ENCODE peak calls at places on chromosomes 1 and 21, in six cellular contexts. G, U, O, F, I and N are unnamed samples.

GRCh38 chr1:17700981-17701870 is 53.9 kb upstream of the ACTL8 start:
- DNase-seq in G (no peak), U (no peak), O (no peak), F (no peak), I (no peak), N (no peak)

GRCh38 chr1:217027403-217028080 is 304.3 kb upstream of the ESRRG start:
- DNase-seq in G (no peak), U (no peak), O (no peak), F (peak; percentile 12), I (no peak), N (no peak)

GRCh38 chr1:154407866-154408777 is 3.0 kb downstream of the IL6R start:
- DNase-seq in G (peak; percentile 47), U (no peak), O (no peak), F (no peak), I (no peak), N (no peak)

GRCh38 chr1:14945132-14946010 is 208.2 kb upstream of the TMEM51 start:
- DNase-seq in G (peak; percentile 73), U (no peak), O (no peak), F (no peak), I (peak; percentile 30), N (no peak)

GRCh38 chr1:234645474-234645953 is 35.5 kb upstream of the IRF2BP2 start:
- DNase-seq in G (no peak), U (no peak), O (no peak), F (no peak), I (no peak), N (no peak)

GRCh38 chr1:77680173-77680572 is 2.3 kb downstream of the ZZZ3 start:
- DNase-seq in G (no peak), U (no peak), O (no peak), F (no peak), I (no peak), N (no peak)

GRCh38 chr1:222736972-222737371 is at the start of gene FAM177B:
- DNase-seq in G (no peak), U (no peak), O (no peak), F (no peak), I (no peak), N (no peak)

GRCh38 chr1:54623216-54624007 is at the start of gene FAM151A:
- DNase-seq in G (no peak), U (no peak), O (no peak), F (no peak), I (no peak), N (no peak)

GRCh38 chr1:109610609-109611307 is 8.7 kb downstream of the GNAT2 start:
- DNase-seq in G (no peak), U (no peak), O (no peak), F (no peak), I (no peak), N (no peak)

GRCh38 chr1:38758824-38759223 is 100.7 kb downstream of the RRAGC start:
- DNase-seq in G (no peak), U (no peak), O (no peak), F (no peak), I (no peak), N (no peak)

GRCh38 chr1:29032839-29033238 is 90.9 kb downstream of the TMEM200B start:
- DNase-seq in G (no peak), U (no peak), O (no peak), F (no peak), I (no peak), N (no peak)

GRCh38 chr1:218711884-218712674 is 366.9 kb downstream of the TGFB2 start:
- DNase-seq in G (no peak), U (no peak), O (no peak), F (no peak), I (no peak), N (no peak)

GRCh38 chr1:111318483-111319000 is 27.9 kb downstream of the CHIA start:
- DNase-seq in G (no peak), U (no peak), O (no peak), F (no peak), I (no peak), N (no peak)

GRCh38 chr1:94753171-94753972 is 66.8 kb upstream of the SLC44A3 start:
- DNase-seq in G (peak; percentile 56), U (no peak), O (no peak), F (peak; percentile 87), I (peak; percentile 48), N (peak; percentile 49)

GRCh38 chr1:15100369-15101111 is 53.0 kb upstream of the TMEM51 start:
- DNase-seq in G (peak; percentile 52), U (peak; percentile 40), O (peak; percentile 36), F (no peak), I (peak; percentile 66), N (peak; percentile 36)

GRCh38 chr1:202861420-202862121 is 27.4 kb downstream of the RABIF start:
- DNase-seq in G (peak; percentile 88), U (peak; percentile 87), O (peak; percentile 78), F (peak; percentile 96), I (peak; percentile 93), N (peak; percentile 96)

GRCh38 chr1:95733031-95733430 is 499.0 kb downstream of the RWDD3 start:
- DNase-seq in G (no peak), U (no peak), O (no peak), F (no peak), I (no peak), N (no peak)

GRCh38 chr21:26801524-26801923 is 43.7 kb downstream of the ADAMTS1 start:
- DNase-seq in G (no peak), U (no peak), O (no peak), F (no peak), I (no peak), N (no peak)

GRCh38 chr1:8598783-8599182 is 218.7 kb downstream of the RERE start:
- DNase-seq in G (peak; percentile 33), U (no peak), O (no peak), F (no peak), I (no peak), N (no peak)

GRCh38 chr1:183967914-183968313 is 69.6 kb downstream of the COLGALT2 start:
- DNase-seq in G (no peak), U (no peak), O (no peak), F (no peak), I (no peak), N (no peak)
- TF ChIP-seq EP300 in G (no peak), U (no peak), O (no peak), F (no peak), I (no peak), N (no peak)

GRCh38 chr21:36879827-36880226 is 86.6 kb downstream of the HLCS start:
- DNase-seq in G (no peak), U (no peak), O (no peak), F (peak; percentile 26), I (no peak), N (no peak)

GRCh38 chr21:36877741-36878140 is 88.7 kb downstream of the HLCS start:
- DNase-seq in G (no peak), U (no peak), O (no peak), F (no peak), I (no peak), N (no peak)

GRCh38 chr21:36873511-36873910 is 93.0 kb downstream of the HLCS start:
- DNase-seq in G (no peak), U (no peak), O (no peak), F (no peak), I (no peak), N (no peak)

DNA sequence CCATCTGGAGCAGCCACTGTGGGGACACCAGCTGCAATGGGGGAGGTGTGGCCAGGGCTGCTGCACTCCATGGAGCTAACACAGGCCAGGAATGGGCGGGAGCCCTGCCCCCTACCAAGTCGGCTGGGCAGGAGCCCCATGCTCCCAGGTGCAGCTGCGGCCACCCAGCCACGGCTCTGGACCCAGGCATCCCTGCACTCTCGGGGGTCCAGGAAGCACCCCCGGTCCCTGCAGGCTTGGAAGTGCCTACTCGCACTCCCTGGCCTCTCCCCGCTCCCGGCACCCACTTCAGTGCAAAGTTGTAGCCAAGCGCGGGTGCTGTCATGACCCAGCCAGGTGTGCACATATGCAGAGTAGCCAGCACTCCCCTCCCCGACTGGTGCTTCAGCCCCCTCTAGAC is 91.8 kb downstream of the HLCS start:
- DNase-seq in G (no peak), U (no peak), O (no peak), F (no peak), I (no peak), N (peak; percentile 69)
- H3K4me1 ChIP-seq in G (no peaks in the 10 kb centered on the region), U (no peaks in the 10 kb centered on the region), O (no peaks in the 10 kb centered on the region), F (no peaks in the 10 kb centered on the region), I (no peaks in the 10 kb centered on the region), N (no peaks in the 10 kb centered on the region)

GRCh38 chr21:43306911-43307676 is 119.8 kb downstream of the SIK1 start:
- DNase-seq in G (no peak), U (no peak), O (no peak), F (no peak), I (peak; percentile 76), N (no peak)

GRCh38 chr21:43306391-43306790 is 120.5 kb downstream of the SIK1 start:
- DNase-seq in G (no peak), U (no peak), O (no peak), F (no peak), I (no peak), N (no peak)

GRCh38 chr21:43308511-43309283 is 118.2 kb downstream of the SIK1 start:
- DNase-seq in G (peak; percentile 15), U (no peak), O (no peak), F (no peak), I (no peak), N (no peak)

GRCh38 chr21:43307677-43308070 is 119.3 kb downstream of the SIK1 start:
- DNase-seq in G (no peak), U (no peak), O (no peak), F (no peak), I (no peak), N (no peak)

GRCh38 chr21:43308101-43308500 is 118.8 kb downstream of the SIK1 start:
- DNase-seq in G (peak; percentile 12), U (no peak), O (no peak), F (no peak), I (no peak), N (no peak)
- H3K27ac ChIP-seq in G (peak overlapping the region; percentile 47), U (peak overlapping the region; percentile 43), O (no peak overlapping the region), F (no peak overlapping the region), I (peak overlapping the region; percentile 73), N (no peak overlapping the region)

GRCh38 chr1:159854693-159855192 is 7.7 kb downstream of the VSIG8 start:
- DNase-seq in G (peak; percentile 89), U (peak; percentile 60), O (no peak), F (peak; percentile 96), I (peak; percentile 86), N (peak; percentile 97)
- TF ChIP-seq EP300 in G (no peak), U (peak; percentile 86), O (no peak), F (no peak), I (no peak), N (no peak)

DNA sequence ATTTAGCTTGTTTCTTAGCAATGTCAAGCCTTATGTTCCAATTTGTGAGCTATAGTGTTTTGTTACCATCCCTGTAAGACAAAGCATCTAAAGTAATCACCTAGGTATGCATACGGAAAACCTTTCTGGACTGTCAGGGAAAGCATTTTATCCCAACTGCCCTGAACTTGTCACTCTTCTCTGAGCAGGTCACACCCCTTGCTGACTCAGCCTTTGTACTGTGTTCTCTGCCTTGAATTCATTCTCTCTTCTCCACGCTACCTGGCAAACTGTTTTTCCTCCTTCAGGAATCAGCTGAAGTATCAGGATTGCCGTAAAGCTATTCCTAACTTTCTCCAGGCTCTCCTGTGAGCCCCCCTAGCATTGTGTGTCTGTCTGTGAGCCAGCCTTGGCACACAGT is 54.2 kb downstream of the PBX1 start:
- DNase-seq in G (no peak), U (no peak), O (no peak), F (no peak), I (peak; percentile 40), N (no peak)
- H3K4me1 ChIP-seq in G (peaks cover 27% of the 10 kb centered on the region), U (peaks cover 7% of the 10 kb centered on the region), O (peaks cover 52% of the 10 kb centered on the region), F (peaks cover 65% of the 10 kb centered on the region), I (peaks cover 97% of the 10 kb centered on the region), N (peaks cover 15% of the 10 kb centered on the region)

GRCh38 chr21:41874611-41875010 is 4.5 kb downstream of the PRDM15 start:
- DNase-seq in G (no peak), U (no peak), O (no peak), F (no peak), I (no peak), N (no peak)
- H3K27ac ChIP-seq in G (no peak overlapping the region), U (no peak overlapping the region), O (no peak overlapping the region), F (no peak overlapping the region), I (no peak overlapping the region), N (no peak overlapping the region)